ENCODE peak calls at places on chromosomes 2 and 18, in eight cellular contexts. B is activated CD8-positive, alpha-beta T cell treated with anti-CD3 and anti-CD28 coated beads for 36 hours; T is AG09309; O is tibial nerve; L is neural crest cell; I is GM19239; C is NCI-H1436; U is WTC11. S is an unnamed sample.

GRCh38 chr2:47008381-47009280 is 93.0 kb upstream of the MCFD2 start:
- DNase-seq in I (no peak), B (no peak), U (peak), O (no peak), C (peak), T (no peak), L (peak), S (peak)

GRCh38 chr2:102686479-102687439 is 67.4 kb downstream of the SLC9A2 start:
- DNase-seq in C (no peak), O (no peak), U (no peak), L (no peak), I (no peak), B (peak), T (no peak), S (no peak)

GRCh38 chr2:160742679-160743078 is 249.1 kb upstream of the RBMS1 start:
- DNase-seq in C (no peak), B (no peak), U (no peak), I (no peak), T (no peak), L (no peak), O (no peak), S (no peak)

GRCh38 chr18:25251127-25251526 is 100.8 kb downstream of the ZNF521 start:
- DNase-seq in U (no peak), I (no peak), T (no peak), C (no peak), B (no peak), L (no peak), O (no peak), S (no peak)

GRCh38 chr18:41761329-41762028 is 193.6 kb upstream of the PIK3C3 start:
- DNase-seq in U (no peak), T (peak), C (no peak), I (no peak), B (no peak), O (no peak), L (no peak), S (no peak)

GRCh38 chr2:1886405-1886992 is 142.2 kb upstream of the PXDN start:
- DNase-seq in B (peak), I (peak), U (peak), T (no peak), C (no peak), L (peak), O (peak), S (no peak)

GRCh38 chr2:137262600-137262999 is 497.3 kb downstream of the THSD7B start:
- DNase-seq in B (no peak), T (no peak), C (no peak), I (no peak), U (no peak), L (no peak), O (no peak), S (no peak)

GRCh38 chr2:71995067-71995665 is 152.5 kb downstream of the CYP26B1 start:
- DNase-seq in B (no peak), L (no peak), O (no peak), I (no peak), T (no peak), C (no peak), U (no peak), S (no peak)

GRCh38 chr2:131027566-131028528 is 65.4 kb downstream of the FAM168B start:
- DNase-seq in C (no peak), I (no peak), B (no peak), U (no peak), O (no peak), L (no peak), T (no peak), S (no peak)

GRCh38 chr2:137865954-137866540 is 98.2 kb upstream of the HNMT start:
- DNase-seq in I (peak), U (peak), T (peak), C (peak), L (peak), B (peak), O (no peak), S (no peak)

S was measured in kidney.